ENCODE peak calls at places on chromosome 18, in four cellular contexts. P, W, L and F are unnamed samples.

GRCh38 chr18:53687002-53687401 is 537.5 kb downstream of the MBD2 start:
- DNase-seq in P (no peak), W (no peak), L (no peak), F (no peak)

GRCh38 chr18:72742002-72742401 is 125.8 kb downstream of the NETO1 start:
- DNase-seq in P (no peak), W (no peak), L (no peak), F (no peak)

GRCh38 chr18:63199743-63200241 is 119.8 kb downstream of the BCL2 start:
- DNase-seq in P (no peak), W (no peak), L (no peak), F (no peak)

GRCh38 chr18:50373531-50373930 is 1.3 kb upstream of the SKA1 start:
- DNase-seq in P (no peak), W (no peak), L (no peak), F (no peak)

GRCh38 chr18:22930089-22930713 is 2.9 kb upstream of the RBBP8 start:
- DNase-seq in P (no peak), W (peak), L (peak), F (peak)

GRCh38 chr18:58140366-58141325 is 96.6 kb downstream of the NEDD4L start:
- DNase-seq in P (no peak), W (no peak), L (no peak), F (no peak)

GRCh38 chr18:52163478-52163877 is 176.5 kb upstream of the DCC start:
- DNase-seq in P (no peak), W (no peak), L (no peak), F (no peak)

GRCh38 chr18:55477537-55478300 is 110.3 kb downstream of the TCF4 start:
- DNase-seq in P (no peak), W (no peak), L (peak), F (no peak)

GRCh38 chr18:58163004-58163590 is 119.1 kb downstream of the NEDD4L start:
- DNase-seq in P (peak), W (no peak), L (no peak), F (no peak)

GRCh38 chr18:12976305-12976704 is 14.9 kb upstream of the CEP192 start:
- DNase-seq in P (no peak), W (no peak), L (no peak), F (no peak)

GRCh38 chr18:48821251-48821590 is 129.5 kb downstream of the SMAD7 start:
- DNase-seq in P (no peak), W (no peak), L (no peak), F (no peak)

GRCh38 chr18:6755107-6755506 is 25.6 kb downstream of the ARHGAP28 start:
- DNase-seq in P (no peak), W (no peak), L (peak), F (no peak)